ENCODE peak calls at places on chromosomes 5 and 9, in four cellular contexts. E, M, X and N are unnamed samples.

GRCh38 chr5:90050135-90050534 is 359.4 kb downstream of the CETN3 start:
- DNase-seq in E (no peak), M (no peak), X (no peak), N (no peak)

GRCh38 chr9:23606107-23606506 is 219.9 kb downstream of the ELAVL2 start:
- DNase-seq in E (no peak), M (no peak), X (no peak), N (no peak)

GRCh38 chr9:74379718-74380117 is 117.4 kb upstream of the RORB start:
- DNase-seq in E (peak; percentile 40), M (peak; percentile 20), X (no peak), N (peak; percentile 48)

GRCh38 chr9:122403381-122404002 is 32.7 kb downstream of the PTGS1 start:
- DNase-seq in E (no peak), M (no peak), X (no peak), N (no peak)

GRCh38 chr9:112784020-112784788 is 33.6 kb downstream of the SNX30 start:
- DNase-seq in E (no peak), M (no peak), X (no peak), N (peak; percentile 30)

GRCh38 chr5:133341915-133342710 is 270.2 kb downstream of the FSTL4 start:
- DNase-seq in E (no peak), M (no peak), X (no peak), N (no peak)

GRCh38 chr5:154583545-154584168 is 105.6 kb upstream of the HAND1 start:
- DNase-seq in E (no peak), M (no peak), X (no peak), N (no peak)

GRCh38 chr9:76530458-76531100 is 71.6 kb downstream of the GCNT1 start:
- DNase-seq in E (no peak), M (no peak), X (no peak), N (no peak)

GRCh38 chr9:38010918-38011704 is 57.9 kb downstream of the SHB start:
- DNase-seq in E (no peak), M (no peak), X (no peak), N (no peak)

GRCh38 chr5:150487199-150488061 is 20.5 kb upstream of the NDST1 start:
- DNase-seq in E (peak; percentile 80), M (peak; percentile 52), X (no peak), N (no peak)

GRCh38 chr9:130765135-130766030 is 69.7 kb upstream of the ABL1 start:
- DNase-seq in E (no peak), M (no peak), X (peak; percentile 64), N (no peak)

GRCh38 chr9:37719526-37719925 is 34.1 kb upstream of the TRMT10B start:
- DNase-seq in E (no peak), M (no peak), X (no peak), N (no peak)

GRCh38 chr9:74765572-74765971 is 122.1 kb downstream of the TRPM6 start:
- DNase-seq in E (no peak), M (no peak), X (no peak), N (no peak)

DNA sequence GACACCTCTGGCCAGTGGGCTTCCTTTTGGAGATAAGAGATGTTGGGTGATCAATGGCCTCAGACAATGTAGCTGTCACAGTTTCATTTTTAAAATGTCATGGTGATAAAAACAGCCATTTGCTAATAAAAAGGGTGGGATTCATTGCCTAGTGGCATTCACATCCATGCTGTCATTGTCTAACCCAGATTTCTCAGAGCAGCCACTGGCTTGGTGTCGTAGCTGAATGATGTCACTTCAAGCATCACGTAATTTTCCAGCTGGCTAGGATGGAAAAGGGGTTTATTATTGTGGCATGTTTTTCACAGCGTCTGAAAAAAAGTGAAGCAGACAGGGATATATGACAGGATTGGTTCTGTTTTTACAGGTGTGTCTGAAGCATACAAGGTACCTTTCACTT is 184.7 kb downstream of the AOPEP start:
- DNase-seq in E (no peak), M (no peak), X (no peak), N (no peak)
- TF ChIP-seq FOXK2 in E (no peak), M (no peak), X (no peak), N (no peak)

DNA sequence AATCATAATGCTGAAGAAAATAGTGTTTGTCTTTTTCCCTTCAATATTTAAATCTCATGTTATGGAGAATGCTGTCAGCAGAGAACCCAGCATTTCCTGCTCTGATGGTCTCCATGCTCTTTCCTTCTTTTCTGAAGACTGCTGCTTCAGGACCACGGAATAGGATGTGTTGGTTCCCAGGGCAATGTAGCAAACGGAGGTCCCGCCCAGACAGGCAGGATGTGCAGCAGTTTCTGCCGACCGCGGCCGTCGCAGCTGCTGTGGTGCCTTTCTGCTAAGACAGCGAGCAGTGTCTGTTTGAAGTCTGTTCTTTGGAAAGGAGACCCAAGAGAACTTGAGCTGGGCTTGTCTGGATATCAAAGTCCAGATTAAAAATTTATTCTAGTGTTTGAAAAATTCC is 654.3 kb downstream of the CCDC171 start:
- DNase-seq in E (no peak), M (no peak), X (no peak), N (no peak)
- TF ChIP-seq FOXK2 in E (no peak), M (no peak), X (no peak), N (no peak)

GRCh38 chr5:93221773-93222172 is 359.2 kb downstream of the NR2F1-AS1 start:
- DNase-seq in E (no peak), M (no peak), X (no peak), N (no peak)
- TF ChIP-seq FOXK2 in E (no peak), M (no peak), X (no peak), N (no peak)

DNA sequence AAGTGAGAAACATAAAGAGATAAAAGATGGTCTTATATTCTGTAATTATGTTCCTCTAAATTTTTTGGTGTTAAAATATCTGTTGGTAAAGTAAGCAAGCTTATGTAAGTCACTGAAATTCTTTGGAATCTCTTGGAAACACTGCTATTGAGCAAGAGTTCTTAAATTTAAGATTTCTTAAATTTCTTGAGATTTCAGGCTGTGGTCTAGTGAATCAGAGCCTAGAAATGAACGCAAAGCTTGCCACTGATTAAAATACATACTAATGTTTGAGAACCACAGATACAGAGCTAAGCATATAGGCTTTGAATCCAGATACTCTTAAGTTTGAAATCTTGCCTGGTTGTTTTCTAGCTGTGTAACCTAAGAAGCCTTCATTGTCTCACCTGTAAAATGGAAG is 133.4 kb downstream of the TRPM3 start:
- DNase-seq in E (no peak), M (no peak), X (no peak), N (no peak)
- TF ChIP-seq FOXK2 in E (no peak), M (no peak), X (no peak), N (no peak)

GRCh38 chr5:128750202-128750601 is 212.2 kb upstream of the FBN2 start:
- DNase-seq in E (no peak), M (no peak), X (no peak), N (no peak)
- TF ChIP-seq FOXK2 in E (no peak), M (no peak), X (no peak), N (no peak)

DNA sequence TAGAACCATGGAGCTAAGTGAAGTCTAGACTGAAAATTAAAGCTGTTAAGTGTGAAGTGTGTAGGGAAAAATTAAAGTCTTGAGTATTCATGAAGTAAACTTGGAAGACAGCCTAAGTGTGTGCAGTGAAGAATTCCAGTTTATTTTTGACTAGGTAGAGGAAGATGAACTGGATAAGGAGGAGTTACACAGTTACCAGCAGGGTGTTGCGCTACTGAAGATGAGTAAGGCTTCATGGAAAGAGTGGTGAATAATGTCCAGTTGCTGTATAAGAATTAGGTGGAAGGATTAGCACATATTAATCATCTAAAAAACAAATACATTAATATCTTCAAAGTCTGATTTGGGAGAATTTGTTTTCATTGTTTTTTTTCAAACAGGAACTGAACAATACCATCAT is 5.8 kb upstream of the CHD1 start:
- DNase-seq in E (no peak), M (no peak), X (no peak), N (no peak)
- TF ChIP-seq FOXK2 in E (no peak), M (no peak), X (no peak), N (no peak)

DNA sequence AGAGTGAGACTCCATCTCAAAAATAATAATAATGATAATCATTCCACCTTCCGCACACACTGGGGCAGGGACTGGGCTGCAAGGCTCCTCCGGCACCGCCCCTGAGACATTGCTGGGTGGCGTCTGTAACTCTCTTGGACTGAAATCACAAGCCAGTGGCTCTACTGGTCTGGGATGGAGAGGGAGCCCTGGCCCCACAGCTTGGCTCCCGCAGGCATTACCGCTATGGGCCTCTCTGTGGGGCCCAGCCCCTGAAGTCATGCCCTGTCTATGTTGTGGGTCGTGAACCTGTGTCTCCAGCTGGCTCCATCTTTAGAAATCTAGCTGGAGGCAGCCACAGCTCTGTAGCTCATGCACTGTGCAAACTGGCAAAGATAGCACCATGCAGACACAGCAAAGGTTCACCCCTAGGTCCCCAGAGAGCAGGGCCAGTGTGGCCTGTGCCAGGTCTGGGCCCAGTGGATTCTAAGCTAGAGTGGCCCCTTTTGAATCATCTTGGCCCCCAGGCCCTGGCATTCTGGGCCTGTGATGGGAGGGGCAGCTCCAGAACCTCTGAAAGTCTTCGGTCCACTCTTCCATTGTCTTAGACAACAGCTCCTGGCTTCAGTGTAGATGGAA is 36.1 kb upstream of the COL5A1 start:
- DNase-seq in E (no peak), M (no peak), X (no peak), N (no peak)
- TF ChIP-seq FOXK2 in E (no peak), M (no peak), X (no peak), N (no peak)